ENCODE peak calls at places on chromosomes 2 and 18, in ten cellular contexts. N, Y, I, Z, P, V, K, W, H and B are unnamed samples.

GRCh38 chr2:223563462-223563861 is 38.7 kb downstream of the SCG2 start:
- DNase-seq in Z (peak; percentile 89), W (no peak), I (peak; percentile 75), N (no peak), Y (no peak), K (peak; percentile 24), V (peak; percentile 83), P (peak; percentile 90), H (peak; percentile 90), B (peak; percentile 80)

GRCh38 chr2:101983486-101983885 is 8.3 kb upstream of the IL1R2 start:
- DNase-seq in I (no peak), K (peak; percentile 35), Y (no peak), W (no peak), N (no peak), H (peak; percentile 51), V (no peak), Z (no peak), P (no peak), B (peak; percentile 68)

GRCh38 chr2:205461678-205462665 is 220.3 kb upstream of the NRP2 start:
- DNase-seq in Y (no peak), N (no peak), P (no peak), K (no peak), W (no peak), V (no peak), I (no peak), H (peak; percentile 41), Z (no peak), B (no peak)

GRCh38 chr2:235746257-235746934 is 252.6 kb downstream of the AGAP1 start:
- DNase-seq in I (peak; percentile 43), K (peak; percentile 53), N (no peak), Z (peak; percentile 81), V (peak; percentile 24), P (peak; percentile 85), H (peak; percentile 93), Y (peak; percentile 36), W (peak; percentile 68), B (peak; percentile 74)

GRCh38 chr2:8821276-8822217 is 15.9 kb downstream of the KIDINS220 start:
- DNase-seq in Y (no peak), I (no peak), V (no peak), K (no peak), P (no peak), H (peak; percentile 83), W (no peak), N (no peak), Z (peak; percentile 41), B (no peak)

GRCh38 chr18:69730664-69731063 is 217.0 kb downstream of the CD226 start:
- DNase-seq in I (no peak), V (no peak), H (no peak), N (no peak), W (no peak), Y (no peak), P (no peak), K (no peak), Z (no peak), B (no peak)

GRCh38 chr2:18903750-18904149 is 314.4 kb upstream of the NT5C1B start:
- DNase-seq in H (no peak), P (peak; percentile 57), W (no peak), I (no peak), Z (no peak), K (no peak), Y (no peak), V (no peak), N (no peak), B (no peak)

GRCh38 chr2:239455436-239456203 is 54.8 kb upstream of the HDAC4 start:
- DNase-seq in P (no peak), W (no peak), K (no peak), I (no peak), H (no peak), Z (no peak), Y (no peak), N (no peak), V (no peak), B (no peak)

GRCh38 chr2:68223419-68223818 is 28.9 kb downstream of the PPP3R1 start:
- DNase-seq in V (no peak), H (peak; percentile 31), K (no peak), Z (no peak), W (no peak), P (no peak), Y (no peak), I (no peak), N (no peak), B (no peak)

GRCh38 chr2:67486041-67486796 is 89.1 kb downstream of the ETAA1 start:
- DNase-seq in I (no peak), Y (no peak), N (no peak), P (peak; percentile 48), W (no peak), Z (no peak), V (no peak), K (no peak), H (peak; percentile 6), B (no peak)

GRCh38 chr18:65817178-65817577 is 66.4 kb downstream of the CDH7 start:
- DNase-seq in H (no peak), N (no peak), Z (no peak), Y (no peak), K (no peak), P (no peak), V (no peak), W (no peak), I (no peak), B (no peak)

GRCh38 chr2:64036343-64036742 is 17.1 kb upstream of the VPS54 start:
- DNase-seq in W (no peak), V (peak; percentile 1), Z (peak; percentile 86), H (peak; percentile 90), K (no peak), N (no peak), Y (no peak), P (peak; percentile 83), I (no peak), B (no peak)

GRCh38 chr2:43074052-43074451 is 152.4 kb downstream of the ZFP36L2 start:
- DNase-seq in V (no peak), Z (no peak), W (no peak), Y (no peak), N (no peak), I (no peak), P (no peak), H (no peak), K (no peak), B (no peak)

GRCh38 chr2:26471766-26472706 is 5.9 kb downstream of the OTOF start:
- DNase-seq in Z (no peak), V (no peak), K (no peak), N (no peak), W (no peak), I (no peak), H (no peak), Y (no peak), P (no peak), B (no peak)

GRCh38 chr18:57026316-57026715 is 120.6 kb upstream of the BOD1L2 start:
- DNase-seq in I (no peak), Y (no peak), K (no peak), P (no peak), V (no peak), H (peak; percentile 38), N (no peak), Z (peak; percentile 12), W (no peak), B (no peak)

GRCh38 chr2:60560734-60561649 is 7.5 kb upstream of the BCL11A start:
- DNase-seq in V (no peak), H (peak; percentile 65), Z (no peak), P (peak; percentile 31), Y (peak; percentile 12), I (peak; percentile 18), K (peak; percentile 10), W (no peak), N (no peak), B (peak; percentile 42)

GRCh38 chr2:28633739-28634138 is 117.9 kb upstream of the PPP1CB start:
- DNase-seq in N (no peak), Y (no peak), I (no peak), W (no peak), K (no peak), Z (peak; percentile 68), H (peak; percentile 92), P (peak; percentile 73), V (no peak), B (no peak)

GRCh38 chr2:74041182-74041581 is 56.5 kb downstream of the TET3 start:
- DNase-seq in K (no peak), I (no peak), Y (no peak), H (no peak), Z (no peak), P (no peak), V (no peak), N (no peak), W (no peak), B (no peak)

GRCh38 chr2:19362652-19363473 is 4.4 kb upstream of the OSR1 start:
- DNase-seq in I (peak; percentile 90), N (no peak), W (peak; percentile 80), Y (peak; percentile 84), P (peak; percentile 84), H (peak; percentile 95), Z (peak; percentile 89), K (peak; percentile 44), V (peak; percentile 86), B (peak; percentile 89)

GRCh38 chr2:204486855-204487254 is 58.4 kb upstream of the PARD3B start:
- DNase-seq in I (no peak), H (peak; percentile 81), V (no peak), Y (no peak), W (no peak), P (no peak), N (no peak), Z (peak; percentile 67), K (no peak), B (no peak)

GRCh38 chr2:237427807-237428506 is 14.0 kb upstream of the COL6A3 start:
- DNase-seq in V (no peak), I (no peak), Z (no peak), N (peak; percentile 33), Y (no peak), P (no peak), W (no peak), K (no peak), H (no peak), B (no peak)

GRCh38 chr2:182864949-182865348 is 1.5 kb downstream of the FRZB start:
- DNase-seq in I (no peak), V (no peak), N (no peak), W (no peak), H (no peak), Y (no peak), Z (no peak), K (no peak), P (no peak), B (no peak)

GRCh38 chr2:203989536-203989935 is 53.0 kb downstream of the ICOS start:
- DNase-seq in K (no peak), Y (no peak), Z (no peak), H (no peak), I (no peak), W (no peak), N (no peak), P (no peak), V (no peak), B (no peak)

GRCh38 chr2:150619607-150620330 is 132.3 kb upstream of the RND3 start:
- DNase-seq in K (no peak), W (no peak), Y (no peak), Z (peak; percentile 87), P (peak; percentile 80), N (no peak), V (no peak), H (peak; percentile 80), I (no peak), B (no peak)

GRCh38 chr2:187527262-187527661 is 27.0 kb downstream of the TFPI start:
- DNase-seq in K (no peak), N (no peak), P (peak; percentile 56), Y (no peak), V (no peak), I (no peak), W (no peak), H (peak; percentile 53), Z (no peak), B (no peak)

GRCh38 chr2:221434155-221434554 is 137.9 kb downstream of the EPHA4 start:
- DNase-seq in N (no peak), Y (no peak), H (no peak), V (no peak), P (peak; percentile 59), K (no peak), W (no peak), Z (no peak), I (no peak), B (no peak)

GRCh38 chr2:190847504-190848201 is 33.0 kb upstream of the GLS start:
- DNase-seq in K (no peak), P (no peak), Y (no peak), Z (peak; percentile 61), W (no peak), V (no peak), H (peak; percentile 62), N (no peak), I (no peak), B (no peak)

GRCh38 chr2:55167630-55167967 is 64.5 kb downstream of the CLHC1 start:
- DNase-seq in N (no peak), V (no peak), W (no peak), Y (no peak), Z (no peak), I (no peak), K (no peak), H (no peak), P (no peak), B (no peak)